ENCODE peak calls at places on chromosomes 11 and 22, in six cellular contexts. Q is AG04449; E is stimulated activated CD8-positive, alpha-beta memory T cell treated with anti-CD3 and anti-CD28 coated beads, Interleukin-7, amount 100 ng/mL, for 1 hour; J is CD8-positive, alpha-beta memory T cell; K is SW480; T is effector memory CD8-positive, alpha-beta T cell. X is an unnamed sample.

GRCh38 chr22:35209203-35209602 is 48.1 kb upstream of the HMGXB4 start:
- DNase-seq in Q (no peak), E (no peak), J (no peak), K (no peak), T (no peak), X (no peak)

GRCh38 chr22:29816128-29816527 is 21.9 kb downstream of the ASCC2 start:
- DNase-seq in Q (no peak), E (no peak), J (no peak), K (no peak), T (no peak), X (no peak)

GRCh38 chr11:95282337-95282751 is 51.3 kb upstream of the SESN3 start:
- DNase-seq in Q (no peak), E (no peak), J (no peak), K (peak), T (no peak), X (no peak)

GRCh38 chr11:7564803-7565202 is 51.0 kb downstream of the PPFIBP2 start:
- DNase-seq in Q (no peak), E (no peak), J (no peak), K (no peak), T (no peak), X (no peak)

GRCh38 chr11:80455818-80456217 is 1015.0 kb upstream of the TENM4 start:
- DNase-seq in Q (no peak), E (no peak), J (no peak), K (no peak), T (no peak), X (no peak)

GRCh38 chr11:31795706-31796522 is 15.2 kb downstream of the PAX6 start:
- DNase-seq in Q (no peak), E (no peak), J (no peak), K (no peak), T (no peak), X (no peak)

GRCh38 chr22:27561301-27561820 is 240.2 kb downstream of the MN1 start:
- DNase-seq in Q (no peak), E (no peak), J (no peak), K (no peak), T (no peak), X (no peak)

GRCh38 chr11:108945341-108945740 is 280.5 kb downstream of the DDX10 start:
- DNase-seq in Q (no peak), E (no peak), J (no peak), K (no peak), T (no peak), X (no peak)

GRCh38 chr11:11588890-11589289 is 32.9 kb downstream of the GALNT18 start:
- DNase-seq in Q (no peak), E (no peak), J (no peak), K (no peak), T (no peak), X (no peak)

GRCh38 chr11:125168875-125169537 is 4.5 kb downstream of the PKNOX2 start:
- DNase-seq in Q (no peak), E (no peak), J (no peak), K (no peak), T (no peak), X (no peak)

GRCh38 chr11:9214765-9215164 is 50.4 kb downstream of the DENND5A start:
- DNase-seq in Q (no peak), E (no peak), J (no peak), K (no peak), T (no peak), X (no peak)

GRCh38 chr11:84543367-84544159 is 1083.6 kb downstream of the DLG2 start:
- DNase-seq in Q (no peak), E (no peak), J (no peak), K (no peak), T (no peak), X (no peak)

GRCh38 chr22:49629586-49630447 is 197.9 kb downstream of the BRD1 start:
- DNase-seq in Q (no peak), E (no peak), J (no peak), K (no peak), T (no peak), X (no peak)

GRCh38 chr11:30585067-30585891 is 874 bp downstream of the MPPED2 start:
- DNase-seq in Q (no peak), E (no peak), J (no peak), K (no peak), T (no peak), X (peak)

GRCh38 chr11:15157181-15157580 is 42.5 kb downstream of the INSC start:
- DNase-seq in Q (peak), E (no peak), J (no peak), K (no peak), T (no peak), X (no peak)

GRCh38 chr11:105856954-105857353 is 165.1 kb downstream of the MSANTD4 start:
- DNase-seq in Q (no peak), E (no peak), J (no peak), K (no peak), T (no peak), X (no peak)

GRCh38 chr11:40288212-40288803 is 1171.1 kb downstream of the LRRC4C start:
- DNase-seq in Q (no peak), E (no peak), J (no peak), K (no peak), T (no peak), X (no peak)

GRCh38 chr11:64727131-64727530 is 4.1 kb upstream of the NRXN2 start:
- DNase-seq in Q (no peak), E (no peak), J (no peak), K (no peak), T (no peak), X (no peak)

GRCh38 chr11:123671534-123671933 is 17.1 kb upstream of the SCN3B start:
- DNase-seq in Q (no peak), E (no peak), J (no peak), K (no peak), T (no peak), X (no peak)

GRCh38 chr22:46106279-46107022 is 43.9 kb upstream of the PPARA start:
- DNase-seq in Q (no peak), E (no peak), J (no peak), K (no peak), T (no peak), X (no peak)

GRCh38 chr22:37752189-37753061 is 55.3 kb upstream of the GCAT start:
- DNase-seq in Q (peak), E (no peak), J (no peak), K (peak), T (no peak), X (peak)

GRCh38 chr11:73177380-73178091 is 35.4 kb upstream of the FCHSD2 start:
- DNase-seq in Q (no peak), E (no peak), J (no peak), K (no peak), T (no peak), X (peak)

GRCh38 chr11:105968021-105968697 is 53.9 kb downstream of the MSANTD4 start:
- DNase-seq in Q (no peak), E (no peak), J (no peak), K (peak), T (no peak), X (no peak)

GRCh38 chr11:36239636-36240035 is 49.6 kb downstream of the COMMD9 start:
- DNase-seq in Q (no peak), E (no peak), J (no peak), K (no peak), T (no peak), X (no peak)

GRCh38 chr22:37843746-37844089 is 416 bp downstream of the ANKRD54 start:
- DNase-seq in Q (no peak), E (peak), J (peak), K (peak), T (no peak), X (no peak)

GRCh38 chr11:125141686-125142535 is 22.6 kb upstream of the PKNOX2 start:
- DNase-seq in Q (no peak), E (peak), J (peak), K (peak), T (peak), X (peak)

X was measured in hypothalamus.